ENCODE peak calls at places on chromosomes 11 and 22, in seven cellular contexts. One of them, this sample, is unnamed.

GRCh38 chr11:71372693-71373657 is 75.2 kb downstream of the DHCR7 start:
- DNase-seq in spleen: no peak
- DNase-seq in astrocyte of the cerebellum: peak; percentile 22
- DNase-seq in fibroblast of lung: peak; percentile 19
- DNase-seq in cardiac muscle cell: peak; percentile 37
- DNase-seq in fibroblast of mammary gland: peak; percentile 51
- DNase-seq in IMR-90: peak; percentile 50
- DNase-seq in this sample: no peak

GRCh38 chr11:69337211-69337721 is 43.3 kb downstream of the MYEOV start:
- DNase-seq in spleen: no peak
- DNase-seq in astrocyte of the cerebellum: no peak
- DNase-seq in fibroblast of lung: peak; percentile 67
- DNase-seq in cardiac muscle cell: no peak
- DNase-seq in fibroblast of mammary gland: peak; percentile 33
- DNase-seq in IMR-90: peak; percentile 93
- DNase-seq in this sample: no peak

GRCh38 chr11:122637538-122637937 is 18.0 kb upstream of the UBASH3B start:
- DNase-seq in spleen: no peak
- DNase-seq in astrocyte of the cerebellum: no peak
- DNase-seq in fibroblast of lung: no peak
- DNase-seq in cardiac muscle cell: no peak
- DNase-seq in fibroblast of mammary gland: no peak
- DNase-seq in IMR-90: no peak
- DNase-seq in this sample: no peak

GRCh38 chr11:106956887-106957505 is 61.3 kb downstream of the GUCY1A2 start:
- DNase-seq in spleen: no peak
- DNase-seq in astrocyte of the cerebellum: no peak
- DNase-seq in fibroblast of lung: no peak
- DNase-seq in cardiac muscle cell: no peak
- DNase-seq in fibroblast of mammary gland: no peak
- DNase-seq in IMR-90: no peak
- DNase-seq in this sample: no peak

GRCh38 chr11:9600166-9600565 is 26.7 kb downstream of the WEE1 start:
- DNase-seq in spleen: no peak
- DNase-seq in astrocyte of the cerebellum: no peak
- DNase-seq in fibroblast of lung: no peak
- DNase-seq in cardiac muscle cell: no peak
- DNase-seq in fibroblast of mammary gland: no peak
- DNase-seq in IMR-90: no peak
- DNase-seq in this sample: no peak

GRCh38 chr11:34468209-34468841 is 29.6 kb downstream of the CAT start:
- DNase-seq in spleen: no peak
- DNase-seq in astrocyte of the cerebellum: no peak
- DNase-seq in fibroblast of lung: no peak
- DNase-seq in cardiac muscle cell: peak; percentile 45
- DNase-seq in fibroblast of mammary gland: peak; percentile 46
- DNase-seq in IMR-90: peak; percentile 14
- DNase-seq in this sample: no peak

GRCh38 chr22:19644314-19645223 is 69.7 kb upstream of the SEPTIN5 start:
- DNase-seq in spleen: no peak
- DNase-seq in astrocyte of the cerebellum: no peak
- DNase-seq in fibroblast of lung: no peak
- DNase-seq in cardiac muscle cell: no peak
- DNase-seq in fibroblast of mammary gland: peak; percentile 12
- DNase-seq in IMR-90: no peak
- DNase-seq in this sample: no peak

GRCh38 chr11:29260939-29261705 is 755.7 kb downstream of the KCNA4 start:
- DNase-seq in spleen: no peak
- DNase-seq in astrocyte of the cerebellum: no peak
- DNase-seq in fibroblast of lung: peak; percentile 74
- DNase-seq in cardiac muscle cell: no peak
- DNase-seq in fibroblast of mammary gland: peak; percentile 19
- DNase-seq in IMR-90: peak; percentile 86
- DNase-seq in this sample: no peak

GRCh38 chr11:2511421-2512369 is 66.9 kb downstream of the KCNQ1 start:
- DNase-seq in spleen: peak; percentile 59
- DNase-seq in astrocyte of the cerebellum: no peak
- DNase-seq in fibroblast of lung: no peak
- DNase-seq in cardiac muscle cell: no peak
- DNase-seq in fibroblast of mammary gland: no peak
- DNase-seq in IMR-90: no peak
- DNase-seq in this sample: no peak

GRCh38 chr11:77051511-77051910 is 15.3 kb upstream of the CAPN5 start:
- DNase-seq in spleen: no peak
- DNase-seq in astrocyte of the cerebellum: no peak
- DNase-seq in fibroblast of lung: no peak
- DNase-seq in cardiac muscle cell: peak; percentile 67
- DNase-seq in fibroblast of mammary gland: no peak
- DNase-seq in IMR-90: no peak
- DNase-seq in this sample: no peak

GRCh38 chr11:112881461-112881860 is 79.8 kb upstream of the NCAM1 start:
- DNase-seq in spleen: no peak
- DNase-seq in astrocyte of the cerebellum: peak; percentile 18
- DNase-seq in fibroblast of lung: peak; percentile 74
- DNase-seq in cardiac muscle cell: peak; percentile 51
- DNase-seq in fibroblast of mammary gland: no peak
- DNase-seq in IMR-90: no peak
- DNase-seq in this sample: no peak

GRCh38 chr11:63608353-63609345 is 5.6 kb downstream of the PLAAT3 start:
- DNase-seq in spleen: no peak
- DNase-seq in astrocyte of the cerebellum: peak; percentile 78
- DNase-seq in fibroblast of lung: peak; percentile 91
- DNase-seq in cardiac muscle cell: peak; percentile 76
- DNase-seq in fibroblast of mammary gland: peak; percentile 87
- DNase-seq in IMR-90: peak; percentile 66
- DNase-seq in this sample: no peak

GRCh38 chr11:73320786-73321325 is 12.8 kb downstream of the ARHGEF17 start:
- DNase-seq in spleen: no peak
- DNase-seq in astrocyte of the cerebellum: no peak
- DNase-seq in fibroblast of lung: peak; percentile 68
- DNase-seq in cardiac muscle cell: peak; percentile 74
- DNase-seq in fibroblast of mammary gland: peak; percentile 64
- DNase-seq in IMR-90: peak; percentile 40
- DNase-seq in this sample: no peak

GRCh38 chr11:57464343-57465181 is 4.2 kb downstream of the RTN4RL2 start:
- DNase-seq in spleen: no peak
- DNase-seq in astrocyte of the cerebellum: no peak
- DNase-seq in fibroblast of lung: no peak
- DNase-seq in cardiac muscle cell: no peak
- DNase-seq in fibroblast of mammary gland: peak; percentile 57
- DNase-seq in IMR-90: peak; percentile 41
- DNase-seq in this sample: no peak

GRCh38 chr11:26947379-26947844 is 46.5 kb upstream of the FIBIN start:
- DNase-seq in spleen: no peak
- DNase-seq in astrocyte of the cerebellum: peak; percentile 99
- DNase-seq in fibroblast of lung: peak; percentile 100
- DNase-seq in cardiac muscle cell: peak; percentile 99
- DNase-seq in fibroblast of mammary gland: peak; percentile 100
- DNase-seq in IMR-90: peak; percentile 100
- DNase-seq in this sample: peak; percentile 100

GRCh38 chr11:96049426-96049825 is 125.5 kb upstream of the MTMR2 start:
- DNase-seq in spleen: no peak
- DNase-seq in astrocyte of the cerebellum: no peak
- DNase-seq in fibroblast of lung: peak; percentile 67
- DNase-seq in cardiac muscle cell: peak; percentile 73
- DNase-seq in fibroblast of mammary gland: peak; percentile 80
- DNase-seq in IMR-90: peak; percentile 76
- DNase-seq in this sample: no peak

GRCh38 chr22:19772673-19773469 is 12.3 kb downstream of the TBX1 start:
- DNase-seq in spleen: peak; percentile 86
- DNase-seq in astrocyte of the cerebellum: no peak
- DNase-seq in fibroblast of lung: no peak
- DNase-seq in cardiac muscle cell: no peak
- DNase-seq in fibroblast of mammary gland: no peak
- DNase-seq in IMR-90: no peak
- DNase-seq in this sample: no peak

GRCh38 chr11:47553417-47553746 is 450 bp upstream of the CELF1 start:
- DNase-seq in spleen: no peak
- DNase-seq in astrocyte of the cerebellum: no peak
- DNase-seq in fibroblast of lung: no peak
- DNase-seq in cardiac muscle cell: peak; percentile 58
- DNase-seq in fibroblast of mammary gland: peak; percentile 45
- DNase-seq in IMR-90: no peak
- DNase-seq in this sample: no peak
- TF ChIP-seq CTCF in spleen: peak; percentile 19
- TF ChIP-seq CTCF in astrocyte of the cerebellum: no peak
- TF ChIP-seq CTCF in fibroblast of lung: no peak
- TF ChIP-seq CTCF in cardiac muscle cell: no peak
- TF ChIP-seq CTCF in fibroblast of mammary gland: no peak
- TF ChIP-seq CTCF in IMR-90: no peak
- TF ChIP-seq CTCF in this sample: no peak

GRCh38 chr11:503179-503981 is 3.7 kb downstream of the RNH1 start:
- DNase-seq in spleen: peak; percentile 86
- DNase-seq in astrocyte of the cerebellum: no peak
- DNase-seq in fibroblast of lung: peak; percentile 18
- DNase-seq in cardiac muscle cell: peak; percentile 84
- DNase-seq in fibroblast of mammary gland: peak; percentile 72
- DNase-seq in IMR-90: peak; percentile 19
- DNase-seq in this sample: no peak

GRCh38 chr11:502288-503178 is 4.5 kb downstream of the RNH1 start:
- DNase-seq in spleen: no peak
- DNase-seq in astrocyte of the cerebellum: no peak
- DNase-seq in fibroblast of lung: no peak
- DNase-seq in cardiac muscle cell: no peak
- DNase-seq in fibroblast of mammary gland: no peak
- DNase-seq in IMR-90: no peak
- DNase-seq in this sample: no peak

GRCh38 chr11:504994-505344 is 2.1 kb downstream of the RNH1 start:
- DNase-seq in spleen: no peak
- DNase-seq in astrocyte of the cerebellum: no peak
- DNase-seq in fibroblast of lung: no peak
- DNase-seq in cardiac muscle cell: no peak
- DNase-seq in fibroblast of mammary gland: no peak
- DNase-seq in IMR-90: no peak
- DNase-seq in this sample: no peak

GRCh38 chr11:506238-506949 is 648 bp downstream of the RNH1 start:
- DNase-seq in spleen: peak; percentile 99
- DNase-seq in astrocyte of the cerebellum: peak; percentile 93
- DNase-seq in fibroblast of lung: peak; percentile 98
- DNase-seq in cardiac muscle cell: peak; percentile 99
- DNase-seq in fibroblast of mammary gland: peak; percentile 97
- DNase-seq in IMR-90: peak; percentile 98
- DNase-seq in this sample: peak; percentile 87

DNA sequence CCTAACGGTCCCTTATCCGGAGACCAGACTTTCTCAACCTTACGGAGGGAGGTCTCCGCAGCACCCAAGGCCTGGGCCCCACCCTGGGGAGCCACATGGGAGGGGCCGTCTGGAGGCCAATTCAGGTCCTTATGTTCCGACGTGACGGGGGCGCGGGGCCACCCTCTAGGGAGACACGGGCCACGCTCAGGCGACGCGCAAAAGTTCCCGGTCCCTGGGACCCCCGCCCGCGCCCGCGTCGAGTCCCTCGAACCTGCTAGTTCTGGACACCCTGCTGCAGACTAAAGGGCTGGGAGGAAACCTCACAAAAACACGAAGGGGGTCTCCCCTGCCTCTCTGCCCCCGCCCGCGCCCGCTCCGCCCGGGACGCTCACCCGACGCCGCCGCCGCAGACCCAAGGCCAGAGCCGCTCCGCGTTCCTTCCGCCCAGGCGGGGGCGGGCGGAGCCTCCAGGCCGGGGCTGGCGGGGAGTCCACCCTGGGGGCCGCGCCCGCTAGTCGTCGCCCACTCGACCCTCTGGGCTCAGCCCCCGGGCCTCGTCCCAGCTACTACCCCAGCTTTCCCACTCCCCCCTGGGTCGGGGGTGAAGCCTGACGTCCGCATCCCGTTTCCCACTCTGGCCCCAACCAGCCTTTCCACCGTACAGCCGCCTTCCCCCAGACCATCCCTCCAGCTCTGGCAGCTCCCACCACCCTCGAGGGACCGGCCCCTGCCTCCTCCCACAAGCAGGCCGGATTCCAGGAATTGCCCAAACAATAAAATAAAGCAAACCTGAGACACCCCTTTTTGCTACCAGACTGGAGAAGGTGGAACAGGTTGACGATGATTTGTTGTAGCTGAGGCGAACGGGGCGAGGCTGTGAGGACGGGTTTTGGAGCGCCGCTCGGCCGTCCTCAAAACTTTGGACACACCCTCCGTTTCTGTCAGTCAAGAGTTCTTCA is 2.7 kb downstream of the RNH1 start:
- DNase-seq in spleen: peak; percentile 89
- DNase-seq in astrocyte of the cerebellum: no peak
- DNase-seq in fibroblast of lung: peak; percentile 52
- DNase-seq in cardiac muscle cell: peak; percentile 79
- DNase-seq in fibroblast of mammary gland: peak; percentile 74
- DNase-seq in IMR-90: no peak
- DNase-seq in this sample: no peak
- H3K4me3 ChIP-seq in spleen: peak overlapping the region; percentile 44
- H3K4me3 ChIP-seq in astrocyte of the cerebellum: peak overlapping the region; percentile 41
- H3K4me3 ChIP-seq in fibroblast of lung: peak overlapping the region; percentile 70
- H3K4me3 ChIP-seq in cardiac muscle cell: no peak overlapping the region
- H3K4me3 ChIP-seq in fibroblast of mammary gland: peak overlapping the region; percentile 87
- H3K4me3 ChIP-seq in IMR-90: peak overlapping the region; percentile 29
- H3K4me3 ChIP-seq in this sample: peak overlapping the region; percentile 52

GRCh38 chr22:37472418-37473006 is 13.7 kb downstream of the MFNG start:
- DNase-seq in spleen: no peak
- DNase-seq in astrocyte of the cerebellum: no peak
- DNase-seq in fibroblast of lung: no peak
- DNase-seq in cardiac muscle cell: peak; percentile 38
- DNase-seq in fibroblast of mammary gland: peak; percentile 38
- DNase-seq in IMR-90: peak; percentile 28
- DNase-seq in this sample: no peak
- TF ChIP-seq CTCF in spleen: peak; percentile 54
- TF ChIP-seq CTCF in astrocyte of the cerebellum: peak; percentile 70
- TF ChIP-seq CTCF in fibroblast of lung: peak; percentile 62
- TF ChIP-seq CTCF in cardiac muscle cell: peak; percentile 66
- TF ChIP-seq CTCF in fibroblast of mammary gland: peak; percentile 60
- TF ChIP-seq CTCF in IMR-90: peak; percentile 60
- TF ChIP-seq CTCF in this sample: peak; percentile 61

DNA sequence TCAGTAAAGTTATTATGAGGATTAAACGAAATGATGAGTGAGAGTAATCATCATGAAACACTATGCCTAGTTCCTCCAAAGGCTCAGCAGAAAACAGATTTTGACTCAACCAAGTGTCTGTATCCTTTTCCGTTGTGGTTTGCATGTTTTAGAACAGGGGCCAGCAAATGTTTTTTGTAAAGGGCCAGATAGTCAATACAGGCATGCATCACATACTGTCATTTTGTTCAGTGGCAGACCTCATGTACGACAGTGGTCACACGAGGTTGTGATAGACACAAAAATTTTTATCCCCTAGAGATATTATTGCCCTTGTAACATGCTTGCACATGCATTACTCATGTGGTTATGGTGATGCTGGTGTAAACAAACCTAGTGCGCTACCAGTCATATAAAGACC is 81.9 kb upstream of the SLC25A18 start:
- DNase-seq in spleen: no peak
- DNase-seq in astrocyte of the cerebellum: no peak
- DNase-seq in fibroblast of lung: no peak
- DNase-seq in cardiac muscle cell: no peak
- DNase-seq in fibroblast of mammary gland: no peak
- DNase-seq in IMR-90: no peak
- DNase-seq in this sample: no peak
- H3K4me3 ChIP-seq in spleen: no peak overlapping the region
- H3K4me3 ChIP-seq in astrocyte of the cerebellum: no peak overlapping the region
- H3K4me3 ChIP-seq in fibroblast of lung: no peak overlapping the region
- H3K4me3 ChIP-seq in cardiac muscle cell: no peak overlapping the region
- H3K4me3 ChIP-seq in fibroblast of mammary gland: no peak overlapping the region
- H3K4me3 ChIP-seq in IMR-90: no peak overlapping the region
- H3K4me3 ChIP-seq in this sample: no peak overlapping the region

This sample was measured in AG04449.